ENCODE peak calls at places on chromosomes 11 and 22, in nine cellular contexts. B is stomach, Z is HCT116, P is SK-N-SH, T is GM23338, C is sigmoid colon, E is prostate gland, X is breast epithelium, N is vagina. K is an unnamed sample.

GRCh38 chr11:119474682-119475596 is 52.0 kb upstream of the THY1 start:
- DNase-seq in P (peak), N (peak), E (peak), Z (no peak), B (peak), X (no peak), T (peak), C (peak), K (no peak)

GRCh38 chr11:838441-839279 is 3.7 kb downstream of the POLR2L start:
- DNase-seq in P (no peak), E (no peak), Z (no peak), C (no peak), B (no peak), N (no peak), X (no peak), T (peak), K (no peak)

GRCh38 chr11:124896821-124897391 is 759 bp downstream of the ROBO4 start:
- DNase-seq in N (peak), Z (no peak), E (no peak), X (no peak), P (peak), B (no peak), C (peak), T (no peak), K (no peak)

GRCh38 chr11:45313211-45313865 is 27.2 kb upstream of the SYT13 start:
- DNase-seq in E (no peak), Z (no peak), C (no peak), X (no peak), P (no peak), B (no peak), T (no peak), N (peak), K (no peak)

GRCh38 chr11:62593434-62594044 is 2.2 kb upstream of the TUT1 start:
- DNase-seq in T (peak), P (peak), B (peak), C (peak), X (no peak), N (no peak), Z (no peak), E (peak), K (peak)

GRCh38 chr11:45179686-45180085 is 33.2 kb downstream of the PRDM11 start:
- DNase-seq in T (no peak), N (no peak), Z (no peak), B (no peak), X (no peak), P (no peak), E (no peak), C (peak), K (no peak)

GRCh38 chr11:17906436-17906835 is 106.4 kb downstream of the SERGEF start:
- DNase-seq in T (peak), B (no peak), C (no peak), X (peak), P (peak), N (no peak), E (no peak), Z (no peak), K (no peak)

GRCh38 chr22:49181431-49181830 is 646.2 kb downstream of the BRD1 start:
- DNase-seq in X (no peak), T (no peak), C (no peak), P (no peak), Z (no peak), E (no peak), N (no peak), B (no peak), K (no peak)

GRCh38 chr11:44456544-44457270 is 108.8 kb upstream of the CD82 start:
- DNase-seq in Z (peak), N (no peak), X (no peak), T (peak), E (no peak), P (peak), C (no peak), B (no peak), K (no peak)

GRCh38 chr22:45604239-45604711 is 67.4 kb upstream of the ATXN10 start:
- DNase-seq in E (peak), C (peak), B (no peak), T (no peak), P (no peak), X (no peak), Z (no peak), N (no peak), K (no peak)

GRCh38 chr11:100004541-100004940 is 682.5 kb upstream of the ARHGAP42 start:
- DNase-seq in E (no peak), N (no peak), P (no peak), T (no peak), X (no peak), Z (no peak), C (no peak), B (no peak), K (no peak)

GRCh38 chr22:36056980-36057379 is 28.4 kb upstream of the RBFOX2 start:
- DNase-seq in Z (no peak), T (no peak), B (no peak), C (no peak), N (no peak), P (no peak), X (no peak), E (no peak), K (no peak)

GRCh38 chr11:79485694-79486093 is 44.9 kb upstream of the TENM4 start:
- DNase-seq in P (no peak), C (no peak), E (no peak), Z (no peak), T (peak), N (no peak), B (no peak), X (no peak), K (no peak)

GRCh38 chr11:33692013-33692504 is 8.6 kb downstream of the C11orf91 start:
- DNase-seq in B (peak), T (no peak), C (peak), E (peak), P (no peak), Z (peak), X (no peak), N (no peak), K (no peak)

GRCh38 chr11:119977881-119978280 is 160.0 kb downstream of the TRIM29 start:
- DNase-seq in Z (no peak), P (no peak), E (no peak), T (no peak), X (no peak), N (no peak), C (no peak), B (no peak), K (no peak)

GRCh38 chr22:43013355-43014061 is 1.4 kb downstream of the PACSIN2 start:
- DNase-seq in Z (no peak), X (peak), E (no peak), N (no peak), C (no peak), P (no peak), B (no peak), T (no peak), K (no peak)

DNA sequence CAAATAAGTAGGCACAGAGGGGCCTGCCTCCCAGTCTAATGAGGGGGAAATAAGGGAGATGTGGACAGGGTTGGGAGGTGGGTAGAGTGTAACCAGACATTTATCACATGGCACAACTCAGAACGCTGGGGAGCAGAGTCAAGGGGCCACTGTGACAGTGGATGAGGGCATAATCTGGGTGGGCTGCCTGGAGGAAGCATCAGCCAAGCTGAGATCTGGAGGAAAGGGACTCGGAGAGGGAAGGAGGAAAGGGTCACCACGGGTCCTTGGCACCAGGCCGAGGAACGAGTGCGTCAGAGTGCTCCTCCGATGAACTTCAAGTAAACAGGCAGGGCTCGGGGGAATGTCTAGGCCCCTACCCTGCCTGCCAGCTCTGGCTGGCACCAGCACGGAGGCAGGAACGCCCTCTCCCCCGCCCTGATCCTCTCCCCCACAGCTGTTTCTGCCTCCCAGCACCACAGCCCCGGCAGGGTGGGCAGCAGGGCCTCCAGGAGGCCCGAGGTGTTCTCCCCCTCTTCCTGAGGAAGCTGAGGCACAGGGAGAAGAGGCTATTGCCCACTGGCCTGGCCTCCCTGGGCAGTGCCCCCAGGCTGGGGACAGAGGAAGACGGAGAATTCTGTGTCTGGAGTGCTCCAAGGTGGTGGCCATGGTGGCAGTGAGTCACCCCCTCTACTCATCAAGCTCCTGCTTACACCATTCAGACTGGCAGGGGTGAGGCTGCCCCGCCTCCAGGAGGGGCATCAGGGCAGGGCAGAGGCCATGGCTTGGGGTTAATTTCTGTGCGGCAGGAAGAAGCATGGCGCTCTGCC is 4.2 kb downstream of the ALDH3B1 start:
- DNase-seq in B (peak), Z (peak), E (no peak), T (no peak), C (peak), X (no peak), P (no peak), N (no peak), K (no peak)
- TF ChIP-seq POLR2AphosphoS5 in B (no peak), Z (peak), E (peak), T (no peak), C (no peak), X (no peak), P (no peak), N (no peak), K (no peak)

DNA sequence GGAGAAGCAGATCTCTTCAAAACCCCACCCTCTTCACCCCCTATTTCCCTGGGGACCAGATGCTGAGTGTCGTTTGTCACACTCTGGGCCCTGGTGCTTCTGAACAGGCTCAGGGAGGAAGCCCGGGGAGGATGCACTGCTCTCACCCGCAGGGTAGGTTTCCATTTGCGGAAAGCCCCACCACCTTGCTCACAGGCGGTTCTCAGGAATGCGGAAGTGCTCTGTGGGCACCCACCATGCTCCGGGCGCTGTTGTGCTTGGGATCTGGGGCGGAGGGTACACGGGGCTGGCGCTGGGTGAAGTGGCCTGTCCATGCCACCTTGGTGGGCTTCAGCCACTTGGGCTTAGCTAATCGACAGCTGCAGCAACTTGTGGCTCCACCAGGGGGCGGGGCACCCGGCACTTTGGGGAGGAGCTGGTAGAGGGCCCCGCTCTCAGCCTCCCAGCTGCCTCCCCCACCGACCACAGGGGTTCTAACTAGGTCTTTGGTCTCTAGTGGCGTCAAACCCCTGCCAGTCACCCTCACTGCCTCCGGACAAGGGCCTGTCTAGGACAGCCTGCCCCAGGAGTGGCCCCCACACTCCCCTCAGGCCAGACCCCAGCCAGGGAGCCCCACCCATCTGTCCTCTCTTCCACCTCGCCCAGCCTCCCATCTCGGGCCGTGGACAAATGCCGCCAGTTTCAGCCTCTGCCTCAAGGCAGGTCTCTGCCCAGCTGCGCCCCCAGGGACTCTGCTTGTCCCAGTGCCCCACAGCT is 7.4 kb downstream of the NDUFV1 start:
- DNase-seq in B (peak), E (no peak), T (peak), Z (peak), C (peak), X (no peak), P (peak), N (no peak), K (peak)
- TF ChIP-seq POLR2AphosphoS5 in B (no peak), E (peak), T (no peak), Z (no peak), C (no peak), X (no peak), P (no peak), N (no peak), K (peak)

DNA sequence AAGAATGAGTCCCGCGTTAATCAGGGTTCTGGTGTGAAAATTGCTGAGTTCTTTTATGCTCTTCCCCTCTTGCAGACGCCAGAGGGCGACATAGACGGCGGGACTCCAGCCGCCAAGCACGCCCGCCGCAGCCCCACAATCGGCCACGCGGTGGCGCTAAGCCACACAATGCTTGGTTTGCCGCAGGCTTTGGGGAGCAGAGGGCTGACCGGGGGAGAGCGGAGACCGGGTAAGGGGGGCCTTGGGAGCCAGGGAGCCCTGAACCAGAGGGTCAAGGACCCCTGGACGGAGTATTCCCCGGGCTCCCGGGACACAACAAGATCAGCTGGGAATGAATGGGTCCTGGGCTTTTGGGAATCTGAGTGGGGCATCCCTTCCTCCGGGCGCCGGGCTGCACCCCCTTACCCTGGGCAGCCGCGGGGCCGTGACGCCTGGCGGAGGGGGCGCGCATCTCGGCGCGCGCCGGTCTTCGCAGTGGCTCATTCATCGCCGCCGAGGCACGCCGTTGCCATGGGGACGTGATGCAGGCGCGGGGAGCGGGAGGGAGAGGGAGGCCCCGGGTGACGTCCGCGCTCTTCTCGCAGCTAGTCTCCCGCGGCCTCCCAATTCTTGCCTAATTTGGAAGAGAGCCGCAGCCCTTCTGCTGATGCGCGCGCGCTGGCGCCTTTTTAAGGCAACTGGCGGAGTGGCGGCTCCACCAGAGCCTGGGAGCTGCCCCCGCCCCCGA is 12.2 kb upstream of the NPAS4 start:
- DNase-seq in C (peak), B (peak), Z (peak), E (peak), P (peak), N (no peak), X (peak), T (peak), K (peak)
- TF ChIP-seq POLR2AphosphoS5 in C (peak), B (peak), Z (no peak), E (peak), P (no peak), N (peak), X (peak), T (no peak), K (no peak)

DNA sequence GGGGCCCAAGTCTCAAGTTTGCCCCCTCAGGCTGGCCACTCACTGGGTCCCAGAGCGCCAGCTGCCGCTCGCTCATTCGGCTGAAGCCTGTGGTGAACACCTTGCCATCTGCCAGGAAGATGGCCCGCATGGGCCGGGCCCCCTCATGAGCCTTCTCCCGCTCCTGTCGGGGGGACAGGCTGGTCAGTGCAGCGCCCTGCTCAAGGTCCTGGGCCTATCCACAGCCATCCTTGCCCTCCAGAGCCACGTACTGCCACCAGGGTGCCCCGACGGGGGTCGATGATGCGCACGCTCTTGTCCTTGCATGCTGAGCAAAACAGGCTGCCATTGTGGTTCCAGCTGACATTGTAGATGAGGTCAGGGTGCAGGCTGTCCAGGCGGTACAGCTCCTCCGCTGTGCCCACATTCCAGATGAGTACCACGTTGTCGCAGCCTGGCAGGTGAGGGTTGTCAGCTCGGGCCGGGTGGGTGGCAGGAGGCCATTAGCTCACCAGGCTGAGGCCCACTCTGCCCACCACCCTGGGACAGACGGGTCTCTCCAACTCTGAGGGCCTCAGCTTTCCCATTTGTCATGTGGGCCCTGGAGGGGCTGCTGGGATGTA is 2.1 kb downstream of the CORO1B start:
- DNase-seq in C (no peak), X (no peak), E (no peak), P (no peak), B (no peak), Z (no peak), N (no peak), T (no peak), K (no peak)
- TF ChIP-seq POLR2AphosphoS5 in C (no peak), X (no peak), E (no peak), P (no peak), B (no peak), Z (no peak), N (no peak), T (no peak), K (no peak)

GRCh38 chr11:68038718-68039525 is at the start of gene TCIRG1:
- DNase-seq in N (no peak), X (peak), B (peak), P (peak), T (peak), E (peak), Z (peak), C (peak), K (peak)
- TF ChIP-seq POLR2AphosphoS5 in N (peak), X (peak), B (peak), P (no peak), T (peak), E (peak), Z (peak), C (peak), K (peak)

GRCh38 chr22:41939981-41940852 is 6.7 kb downstream of the CENPM start:
- DNase-seq in T (peak), E (peak), N (no peak), C (no peak), X (peak), Z (no peak), P (no peak), B (peak), K (peak)

GRCh38 chr22:41936894-41937169 is 10.1 kb downstream of the CENPM start:
- DNase-seq in X (no peak), N (no peak), C (no peak), P (no peak), Z (no peak), B (no peak), E (no peak), T (no peak), K (no peak)

GRCh38 chr22:41943661-41944209 is 3.2 kb downstream of the CENPM start:
- DNase-seq in P (no peak), X (no peak), B (peak), T (peak), E (no peak), C (no peak), N (no peak), Z (no peak), K (no peak)

GRCh38 chr22:41946360-41947180 is at the start of gene CENPM:
- DNase-seq in E (peak), N (peak), T (peak), P (peak), C (peak), B (peak), X (peak), Z (peak), K (peak)

GRCh38 chr22:41940853-41941765 is 5.8 kb downstream of the CENPM start:
- DNase-seq in B (peak), T (peak), N (no peak), P (peak), X (peak), Z (no peak), C (peak), E (peak), K (peak)
- TF ChIP-seq POLR2AphosphoS5 in B (peak), T (no peak), N (peak), P (no peak), X (no peak), Z (no peak), C (no peak), E (peak), K (peak)

GRCh38 chr11:6618117-6619020 is 853 bp downstream of the TPP1 start:
- DNase-seq in E (peak), Z (no peak), B (peak), N (no peak), C (peak), P (no peak), X (no peak), T (no peak), K (no peak)

GRCh38 chr11:6616596-6617250 is 2.5 kb downstream of the TPP1 start:
- DNase-seq in E (no peak), N (no peak), X (no peak), C (peak), B (no peak), T (no peak), P (no peak), Z (no peak), K (no peak)

GRCh38 chr11:6617315-6617781 is 1.9 kb downstream of the TPP1 start:
- DNase-seq in P (no peak), B (no peak), C (peak), X (no peak), E (no peak), N (no peak), Z (no peak), T (no peak), K (no peak)

GRCh38 chr11:6621711-6622211 is 2.5 kb upstream of the TPP1 start:
- DNase-seq in C (no peak), E (no peak), Z (no peak), P (no peak), B (no peak), N (no peak), T (no peak), X (no peak), K (no peak)

GRCh38 chr11:6619021-6619745 is at the start of gene TPP1:
- DNase-seq in Z (peak), E (peak), B (peak), N (peak), T (peak), P (peak), C (peak), X (peak), K (peak)
- TF ChIP-seq POLR2AphosphoS5 in Z (peak), E (peak), B (peak), N (peak), T (peak), P (peak), C (peak), X (peak), K (no peak)

GRCh38 chr22:22928666-22929380 is 41.2 kb downstream of the IGLL5 start:
- DNase-seq in C (no peak), Z (no peak), P (no peak), N (no peak), E (no peak), B (peak), X (no peak), T (no peak), K (peak)
- TF ChIP-seq POLR2AphosphoS5 in C (no peak), Z (no peak), P (no peak), N (no peak), E (no peak), B (no peak), X (no peak), T (no peak), K (no peak)